ENCODE peak calls at places on chromosomes 13 and 19, in five cellular contexts. B, I, T, R and U are unnamed samples.

GRCh38 chr19:51489113-51489512 is 10.8 kb downstream of the CEACAM18 start:
- DNase-seq in T (no peak), B (no peak), R (no peak), I (no peak), U (no peak)

GRCh38 chr13:41515491-41516139 is 58.3 kb downstream of the RGCC start:
- DNase-seq in I (peak), R (no peak), B (no peak), T (no peak), U (no peak)

GRCh38 chr13:39462456-39462855 is 140.5 kb downstream of the LHFPL6 start:
- DNase-seq in R (no peak), T (no peak), I (no peak), B (no peak), U (peak)

GRCh38 chr19:38039966-38040365 is 133.0 kb downstream of the SIPA1L3 start:
- DNase-seq in T (no peak), I (no peak), B (no peak), R (no peak), U (peak)

GRCh38 chr19:43638991-43639494 is 607 bp downstream of the CADM4 start:
- DNase-seq in R (no peak), T (no peak), B (no peak), I (no peak), U (no peak)

GRCh38 chr19:36377541-36378178 is 1.3 kb downstream of the ZFP14 start:
- DNase-seq in I (no peak), R (no peak), T (no peak), B (no peak), U (no peak)

GRCh38 chr13:73158851-73159250 is 100.0 kb downstream of the KLF5 start:
- DNase-seq in T (no peak), I (no peak), R (no peak), B (no peak), U (peak)

GRCh38 chr19:50676625-50677197 is 27.5 kb downstream of the C19orf81 start:
- DNase-seq in T (no peak), R (no peak), B (no peak), I (no peak), U (no peak)

GRCh38 chr19:17762505-17763229 is 11.4 kb downstream of the FCHO1 start:
- DNase-seq in I (no peak), B (no peak), T (no peak), R (no peak), U (peak)

GRCh38 chr13:98496239-98496668 is 80.7 kb downstream of the STK24 start:
- DNase-seq in I (no peak), B (no peak), T (no peak), R (no peak), U (no peak)

GRCh38 chr19:35983177-35983576 is 11.8 kb upstream of the SDHAF1 start:
- DNase-seq in R (no peak), B (no peak), I (no peak), T (no peak), U (no peak)

GRCh38 chr19:10899171-10899653 is 27.9 kb downstream of the CARM1 start:
- DNase-seq in R (no peak), I (peak), T (no peak), B (no peak), U (no peak)

GRCh38 chr13:52454459-52454824 is 836 bp upstream of the CKAP2 start:
- DNase-seq in B (no peak), R (no peak), I (peak), T (no peak), U (peak)

GRCh38 chr13:112781881-112782361 is 92.1 kb downstream of the ATP11A start:
- DNase-seq in I (no peak), T (no peak), R (no peak), B (no peak), U (no peak)

GRCh38 chr19:6717036-6717435 is 3.4 kb downstream of the C3 start:
- DNase-seq in R (no peak), B (no peak), I (no peak), T (no peak), U (no peak)

GRCh38 chr19:2634228-2634951 is 68.1 kb downstream of the GNG7 start:
- DNase-seq in T (no peak), I (no peak), B (no peak), R (no peak), U (peak)

GRCh38 chr19:39432677-39433025 is 3.1 kb downstream of the RPS16 start:
- DNase-seq in T (no peak), I (no peak), B (no peak), R (no peak), U (no peak)

GRCh38 chr13:98576963-98577822 is at the start of gene STK24:
- DNase-seq in T (peak), B (peak), R (peak), I (peak), U (peak)

GRCh38 chr13:90968510-90968909 is 379.0 kb upstream of the MIR17HG start:
- DNase-seq in I (no peak), R (no peak), B (no peak), T (no peak), U (peak)

GRCh38 chr19:3073931-3074595 is 11.8 kb upstream of the TLE5 start:
- DNase-seq in I (no peak), T (no peak), B (no peak), R (no peak), U (peak)

GRCh38 chr13:70237131-70237530 is 128.9 kb upstream of the KLHL1 start:
- DNase-seq in T (no peak), B (no peak), I (no peak), R (no peak), U (peak)

GRCh38 chr13:99751517-99752199 is 219.9 kb downstream of the ZIC5 start:
- DNase-seq in R (no peak), T (no peak), I (peak), B (no peak), U (no peak)

GRCh38 chr13:75421133-75421532 is 60.8 kb downstream of the TBC1D4 start:
- DNase-seq in R (no peak), T (no peak), I (no peak), B (no peak), U (no peak)

GRCh38 chr19:13037161-13037560 is 41.9 kb downstream of the NFIX start:
- DNase-seq in B (no peak), R (no peak), I (no peak), T (no peak), U (peak)

GRCh38 chr13:98173431-98173921 is 3.6 kb downstream of the RNF113B start:
- DNase-seq in I (no peak), B (no peak), R (no peak), T (no peak), U (peak)

GRCh38 chr13:42876810-42877550 is 95.6 kb downstream of the FAM216B start:
- DNase-seq in T (no peak), I (no peak), B (no peak), R (no peak), U (peak)

GRCh38 chr13:94783489-94783888 is 71.1 kb upstream of the SOX21 start:
- DNase-seq in B (no peak), R (no peak), T (no peak), I (no peak), U (no peak)

GRCh38 chr19:39416626-39417120 is 4.2 kb downstream of the PLEKHG2 start:
- DNase-seq in R (no peak), I (no peak), B (no peak), T (no peak), U (no peak)

GRCh38 chr13:109610517-109610916 is 175.9 kb downstream of the IRS2 start:
- DNase-seq in I (no peak), B (peak), R (no peak), T (peak), U (peak)